ENCODE peak calls at places on chromosomes 4 and X, in eight cellular contexts. G, K, V, L, Q, A, E and C are unnamed samples.
A peak's percentile ranks its signal among the peaks of the same experiment; 100 is the strongest.

GRCh38 chrX:11756354-11757318 is 1.4 kb upstream of the MSL3 start:
- DNase-seq in G (peak; percentile 4), V (peak; percentile 9), K (no peak), Q (peak; percentile 14), A (no peak), L (no peak), E (no peak), C (no peak)

GRCh38 chr4:76733380-76733779 is 164.6 kb downstream of the SOWAHB start:
- DNase-seq in E (peak; percentile 83), G (no peak), K (no peak), V (no peak), A (no peak), L (no peak), Q (no peak), C (no peak)

GRCh38 chr4:183335369-183335940 is 13.2 kb upstream of the CLDN24 start:
- DNase-seq in K (no peak), L (no peak), E (no peak), Q (peak; percentile 72), A (no peak), G (no peak), V (no peak), C (no peak)

GRCh38 chr4:76429636-76430035 is 5.4 kb upstream of the SHROOM3 start:
- DNase-seq in E (no peak), V (peak; percentile 45), Q (no peak), A (no peak), L (no peak), G (no peak), K (no peak), C (no peak)

GRCh38 chr4:143336828-143337599 is at the start of gene GAB1:
- DNase-seq in E (peak; percentile 8), G (no peak), A (peak; percentile 88), Q (peak; percentile 80), K (peak; percentile 82), V (no peak), L (no peak), C (no peak)

GRCh38 chr4:17323619-17324400 is 188.1 kb downstream of the QDPR start:
- DNase-seq in L (no peak), G (peak; percentile 4), A (no peak), E (no peak), Q (no peak), V (no peak), K (no peak), C (no peak)

GRCh38 chr4:146134761-146135160 is 40.8 kb upstream of the LSM6 start:
- DNase-seq in G (no peak), A (no peak), V (no peak), L (no peak), K (peak; percentile 12), Q (no peak), E (no peak), C (peak; percentile 3)

GRCh38 chr4:2792711-2793577 is at the start of gene SH3BP2:
- DNase-seq in K (peak; percentile 87), Q (peak; percentile 90), G (peak; percentile 49), L (peak; percentile 50), A (peak; percentile 91), V (peak; percentile 31), E (no peak), C (no peak)

GRCh38 chr4:152434011-152434410 is 101.9 kb downstream of the FBXW7 start:
- DNase-seq in V (no peak), L (no peak), E (no peak), Q (no peak), G (no peak), K (no peak), A (no peak), C (no peak)

GRCh38 chr4:27894951-27895350 is 1034.3 kb downstream of the STIM2 start:
- DNase-seq in V (no peak), Q (no peak), L (no peak), E (no peak), K (no peak), G (no peak), A (no peak), C (no peak)

GRCh38 chr4:151540728-151541437 is 131.9 kb downstream of the FHIP1A start:
- DNase-seq in Q (peak; percentile 81), K (no peak), A (no peak), E (no peak), L (no peak), V (no peak), G (no peak), C (peak; percentile 88)

GRCh38 chr4:103076777-103077347 is 301 bp upstream of the SLC9B2 start:
- DNase-seq in E (no peak), A (no peak), K (no peak), G (no peak), L (no peak), V (peak; percentile 48), Q (peak; percentile 48), C (no peak)

GRCh38 chr4:121344128-121344527 is 36.7 kb downstream of the QRFPR start:
- DNase-seq in L (no peak), K (no peak), Q (no peak), G (no peak), E (no peak), A (no peak), V (no peak), C (no peak)

GRCh38 chrX:123157586-123157985 is 26.5 kb upstream of the GRIA3 start:
- DNase-seq in V (no peak), L (no peak), E (no peak), G (no peak), Q (no peak), K (no peak), A (no peak), C (no peak)

GRCh38 chrX:75156537-75156945 is 458 bp upstream of the ABCB7 start:
- DNase-seq in G (peak; percentile 21), K (no peak), L (no peak), E (no peak), V (no peak), Q (peak; percentile 38), A (no peak), C (no peak)

GRCh38 chr4:5385741-5386251 is 322.6 kb downstream of the EVC2 start:
- DNase-seq in E (no peak), A (no peak), Q (no peak), V (no peak), K (no peak), L (no peak), G (no peak), C (no peak)

GRCh38 chrX:30612250-30612655 is 34.7 kb upstream of the TASL start:
- DNase-seq in A (no peak), K (no peak), V (no peak), G (no peak), E (no peak), L (no peak), Q (peak; percentile 55), C (no peak)